ENCODE peak calls at places on chromosomes 4 and X, in four cellular contexts. U, N, J and V are unnamed samples.

GRCh38 chr4:112075129-112075753 is 70.0 kb upstream of the FAM241A start:
- DNase-seq in N (no peak), U (no peak), J (no peak), V (peak)

GRCh38 chr4:176425035-176425434 is 105.3 kb downstream of the SPCS3 start:
- DNase-seq in U (no peak), J (no peak), N (no peak), V (peak)

GRCh38 chr4:93053140-93053539 is 749.4 kb downstream of the GRID2 start:
- DNase-seq in U (no peak), N (no peak), J (no peak), V (no peak)

GRCh38 chr4:169238445-169238844 is 32.3 kb downstream of the SH3RF1 start:
- DNase-seq in N (no peak), J (no peak), U (no peak), V (peak)

GRCh38 chr4:139229534-139230039 is 50.4 kb downstream of the MGARP start:
- DNase-seq in U (no peak), J (no peak), N (no peak), V (peak)

GRCh38 chrX:54397113-54397512 is 39.3 kb upstream of the WNK3 start:
- DNase-seq in J (no peak), U (no peak), N (no peak), V (peak)

GRCh38 chr4:17166954-17167353 is 268.5 kb upstream of the LDB2 start:
- DNase-seq in N (no peak), U (no peak), J (no peak), V (no peak)

GRCh38 chrX:73127700-73128241 is 48.5 kb upstream of the PABPC1L2A start:
- DNase-seq in N (peak), J (no peak), U (no peak), V (no peak)

GRCh38 chr4:15186149-15186548 is 183.9 kb downstream of the CPEB2 start:
- DNase-seq in N (no peak), J (no peak), U (no peak), V (peak)

GRCh38 chr4:176762661-176763308 is 29.9 kb downstream of the VEGFC start:
- DNase-seq in N (no peak), J (no peak), U (no peak), V (no peak)

GRCh38 chrX:120316587-120317283 is 5.5 kb upstream of the TMEM255A start:
- DNase-seq in J (no peak), N (no peak), U (no peak), V (peak)

GRCh38 chrX:68686684-68687045 is 39.2 kb downstream of the STARD8 start:
- DNase-seq in J (no peak), U (no peak), N (no peak), V (no peak)

GRCh38 chr4:113901994-113902787 is 77.3 kb downstream of the ARSJ start:
- DNase-seq in U (peak), N (no peak), J (no peak), V (no peak)

GRCh38 chr4:107854326-107855030 is 29.7 kb downstream of the SGMS2 start:
- DNase-seq in U (no peak), J (peak), N (no peak), V (peak)

GRCh38 chrX:15816886-15817285 is 26.6 kb downstream of the ZRSR2 start:
- DNase-seq in N (no peak), U (peak), J (no peak), V (no peak)

GRCh38 chr4:137601924-137602323 is 69.6 kb upstream of the PCDH18 start:
- DNase-seq in J (no peak), N (no peak), U (no peak), V (peak)

GRCh38 chr4:154160925-154161324 is 330.7 kb downstream of the DCHS2 start:
- DNase-seq in J (no peak), N (no peak), U (no peak), V (no peak)

GRCh38 chr4:7309176-7309575 is 116.8 kb downstream of the SORCS2 start:
- DNase-seq in U (no peak), N (no peak), J (no peak), V (no peak)

GRCh38 chr4:8052160-8052691 is 106.4 kb downstream of the ABLIM2 start:
- DNase-seq in N (no peak), J (no peak), U (no peak), V (no peak)

GRCh38 chr4:123767801-123768200 is 371.2 kb downstream of the SPRY1 start:
- DNase-seq in N (no peak), U (no peak), J (no peak), V (no peak)

GRCh38 chr4:35325908-35326453 is 918.3 kb downstream of the ARAP2 start:
- DNase-seq in J (no peak), U (no peak), N (no peak), V (no peak)

GRCh38 chr4:178322524-178323183 is 880.4 kb upstream of the AGA start:
- DNase-seq in U (no peak), N (no peak), J (no peak), V (no peak)

GRCh38 chr4:75950416-75950815 is 9.6 kb upstream of the NAAA start:
- DNase-seq in N (no peak), J (no peak), U (no peak), V (peak)

GRCh38 chrX:140586951-140587350 is 82.1 kb upstream of the SOX3 start:
- DNase-seq in J (no peak), U (no peak), N (no peak), V (no peak)